ENCODE peak calls at places on chromosome 19, in five cellular contexts. X is pancreas, D is sigmoid colon, O is AG04450, N is fibroblast of mammary gland. S is an unnamed sample.

GRCh38 chr19:27745978-27746542 is 1466.9 kb downstream of the UQCRFS1 start:
- DNase-seq in X (no peak), D (peak; percentile 32), O (no peak), N (no peak), S (no peak)

GRCh38 chr19:45798995-45799517 is 6.4 kb upstream of the DMWD start:
- DNase-seq in X (no peak), D (no peak), O (peak; percentile 61), N (peak; percentile 79), S (peak; percentile 57)

GRCh38 chr19:37845932-37846331 is 60.5 kb downstream of the WDR87 start:
- DNase-seq in X (no peak), D (no peak), O (no peak), N (no peak), S (no peak)

GRCh38 chr19:28961772-28962500 is 251.0 kb downstream of the UQCRFS1 start:
- DNase-seq in X (no peak), D (no peak), O (no peak), N (peak; percentile 48), S (peak; percentile 59)

GRCh38 chr19:13764101-13764807 is at the start of gene MRI1:
- DNase-seq in X (peak; percentile 91), D (peak; percentile 92), O (no peak), N (peak; percentile 61), S (no peak)

GRCh38 chr19:33441277-33441699 is 67.8 kb downstream of the CEBPG start:
- DNase-seq in X (peak; percentile 33), D (peak; percentile 49), O (no peak), N (no peak), S (no peak)

GRCh38 chr19:32550666-32551065 is 30.3 kb upstream of the PDCD5 start:
- DNase-seq in X (no peak), D (no peak), O (no peak), N (no peak), S (no peak)

GRCh38 chr19:38564981-38565685 is 52.6 kb downstream of the MAP4K1 start:
- DNase-seq in X (no peak), D (no peak), O (no peak), N (no peak), S (no peak)

GRCh38 chr19:18476507-18477041 is 38.6 kb upstream of the ISYNA1 start:
- DNase-seq in X (no peak), D (no peak), O (no peak), N (no peak), S (no peak)

GRCh38 chr19:49125025-49125731 is 5.8 kb downstream of the PPFIA3 start:
- DNase-seq in X (no peak), D (no peak), O (no peak), N (no peak), S (no peak)

GRCh38 chr19:45860359-45861259 is 2.3 kb downstream of the SYMPK start:
- DNase-seq in X (peak; percentile 21), D (no peak), O (no peak), N (no peak), S (no peak)

GRCh38 chr19:31232871-31233270 is 116.4 kb downstream of the TSHZ3 start:
- DNase-seq in X (no peak), D (no peak), O (peak; percentile 82), N (peak; percentile 98), S (peak; percentile 94)

GRCh38 chr19:49097453-49098288 is 12.4 kb downstream of the SNRNP70 start:
- DNase-seq in X (peak; percentile 82), D (peak; percentile 79), O (peak; percentile 53), N (peak; percentile 70), S (no peak)

GRCh38 chr19:47778089-47778953 is at the start of gene SELENOW:
- DNase-seq in X (peak; percentile 92), D (peak; percentile 88), O (peak; percentile 27), N (peak; percentile 44), S (no peak)

GRCh38 chr19:51676566-51677083 is 16.5 kb upstream of the SPACA6 start:
- DNase-seq in X (no peak), D (no peak), O (no peak), N (no peak), S (no peak)

DNA sequence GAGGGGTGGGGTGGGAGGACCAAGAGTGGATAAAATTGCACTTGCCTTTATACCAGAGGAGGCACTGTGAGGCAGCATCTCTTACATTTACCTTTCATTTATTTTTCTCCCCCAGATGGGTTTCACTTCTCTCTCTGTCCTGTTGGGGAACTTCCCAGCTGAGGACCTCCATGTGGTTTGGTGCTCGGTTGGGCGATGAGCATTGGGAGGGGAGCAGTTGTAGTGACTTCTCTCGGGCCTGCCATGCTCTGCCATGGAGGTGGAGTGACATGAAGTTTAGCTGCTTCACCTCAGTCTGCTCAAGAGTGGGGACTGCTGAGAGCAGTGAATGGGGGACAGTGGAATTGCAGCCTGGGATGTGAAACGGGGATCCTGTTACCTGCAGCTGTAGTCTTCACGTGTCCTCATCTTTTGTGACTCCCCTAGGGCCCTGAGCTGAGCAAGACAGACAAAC is 23.1 kb upstream of the CXCL17 start:
- DNase-seq in X (no peak), D (no peak), O (no peak), N (no peak), S (no peak)
- TF ChIP-seq CTCF in X (no peak), D (no peak), O (no peak), N (no peak), S (no peak)

DNA sequence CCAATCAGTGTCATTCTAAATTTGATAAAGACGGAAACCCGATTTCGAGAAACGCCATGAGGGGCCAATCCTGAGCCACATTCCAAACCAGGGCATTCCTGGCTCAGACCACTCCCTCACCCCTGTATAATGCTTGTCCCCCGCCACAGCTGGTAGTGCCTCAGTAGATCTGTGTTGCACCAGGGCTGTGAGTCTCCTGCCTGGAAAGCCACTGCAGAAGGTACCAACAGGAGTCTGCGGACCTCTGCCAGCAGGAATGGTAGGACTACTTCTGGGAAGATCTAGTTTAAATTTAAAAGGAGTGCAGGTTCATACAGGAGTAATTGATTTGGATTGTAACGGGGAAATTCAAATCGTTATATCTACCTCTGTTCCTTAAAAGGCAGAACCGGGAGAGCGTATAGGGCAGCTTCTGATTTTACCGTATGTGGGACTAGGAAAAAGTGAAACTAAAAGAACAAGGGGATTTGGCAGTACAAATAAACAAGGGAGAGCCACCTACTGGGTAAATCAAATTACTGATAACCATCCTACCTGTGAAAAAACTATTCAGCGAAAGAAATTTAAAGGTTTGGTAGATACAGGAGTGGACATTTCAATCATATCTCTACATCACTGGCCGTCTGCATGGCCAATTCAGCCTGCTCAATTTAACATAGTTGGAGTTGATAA is 20.8 kb upstream of the ZNF266 start:
- DNase-seq in X (no peak), D (no peak), O (no peak), N (no peak), S (no peak)
- H3K4me3 ChIP-seq in X (no peak overlapping the region), D (no peak overlapping the region), O (no peak overlapping the region), N (no peak overlapping the region), S (peak overlapping the region; percentile 13)

GRCh38 chr19:53076984-53077383 is 26.2 kb downstream of the ZNF160 start:
- DNase-seq in X (no peak), D (peak; percentile 64), O (no peak), N (peak; percentile 40), S (no peak)
- TF ChIP-seq CTCF in X (peak; percentile 24), D (peak; percentile 17), O (peak; percentile 52), N (peak; percentile 38), S (peak; percentile 51)

GRCh38 chr19:751501-752341 is 809 bp downstream of the MISP start:
- DNase-seq in X (no peak), D (no peak), O (peak; percentile 45), N (peak; percentile 87), S (peak; percentile 42)
- H3K4me3 ChIP-seq in X (no peak overlapping the region), D (no peak overlapping the region), O (no peak overlapping the region), N (no peak overlapping the region), S (no peak overlapping the region)

DNA sequence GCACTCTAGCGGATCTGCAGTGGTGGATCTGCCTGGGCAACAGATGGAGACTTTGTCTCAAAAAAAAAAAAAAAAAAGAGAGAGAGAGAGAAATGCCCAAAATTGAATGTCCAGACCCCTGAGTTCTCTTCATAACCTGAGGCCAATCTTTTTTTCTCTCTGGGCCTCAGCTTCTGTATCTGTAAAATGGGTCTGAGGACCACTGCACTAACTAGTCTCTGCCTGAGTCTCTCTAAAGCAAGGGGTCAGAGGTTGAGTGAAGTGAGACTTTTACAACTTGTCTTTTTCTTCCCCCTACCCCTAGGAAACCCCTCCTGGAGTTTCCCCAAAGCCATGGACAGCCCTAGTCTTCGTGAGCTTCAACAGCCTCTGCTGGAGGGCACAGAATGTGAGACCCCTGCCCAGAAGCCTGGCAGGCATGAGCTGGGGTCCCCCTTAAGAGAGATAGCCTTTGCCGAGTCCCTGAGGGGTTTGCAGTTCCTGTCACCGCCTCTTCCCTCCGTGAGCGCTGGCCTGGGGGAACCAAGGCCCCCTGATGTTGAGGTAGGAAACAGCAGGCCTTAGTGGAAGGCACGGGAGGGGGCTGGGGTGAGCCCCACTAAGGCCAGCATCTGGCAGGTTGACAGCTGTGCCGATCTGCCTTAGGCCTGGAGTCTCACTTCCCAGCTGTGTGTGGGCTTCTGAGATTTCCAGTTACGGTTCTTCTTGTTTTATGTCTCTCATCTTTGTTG is 1.8 kb downstream of the TMEM91 start:
- DNase-seq in X (no peak), D (no peak), O (no peak), N (no peak), S (no peak)
- TF ChIP-seq CTCF in X (no peak), D (no peak), O (peak; percentile 35), N (peak; percentile 1), S (no peak)